ENCODE peak calls at places on chromosomes 12 and 14, in four cellular contexts. Z is fibroblast of mammary gland, T is H4, O is IMR-90. Y is an unnamed sample.

GRCh38 chr14:64953661-64954060 is 11.1 kb upstream of the GPX2 start:
- DNase-seq in T (no peak), O (no peak), Z (no peak), Y (no peak)

GRCh38 chr12:99746538-99746937 is 99.0 kb downstream of the GARIN6 start:
- DNase-seq in Z (no peak), T (no peak), O (no peak), Y (no peak)

GRCh38 chr12:17478908-17479673 is 610.9 kb downstream of the RERGL start:
- DNase-seq in T (no peak), Z (no peak), O (no peak), Y (no peak)

GRCh38 chr12:92503977-92504966 is 198.5 kb upstream of the PLEKHG7 start:
- DNase-seq in O (no peak), T (no peak), Z (no peak), Y (no peak)

GRCh38 chr14:70692210-70692609 is 50.5 kb downstream of the TTC9 start:
- DNase-seq in Z (no peak), O (no peak), T (no peak), Y (no peak)

GRCh38 chr14:67643671-67644070 is 24.0 kb downstream of the ARG2 start:
- DNase-seq in T (no peak), O (no peak), Z (no peak), Y (no peak)

GRCh38 chr12:75658286-75658685 is 146.9 kb upstream of the KRR1 start:
- DNase-seq in O (no peak), T (no peak), Z (no peak), Y (no peak)

GRCh38 chr12:93245543-93245942 is 132.2 kb upstream of the NUDT4 start:
- DNase-seq in Z (no peak), O (no peak), T (no peak), Y (no peak)

GRCh38 chr14:68890173-68890931 is 88.8 kb downstream of the ACTN1 start:
- DNase-seq in O (no peak), T (no peak), Z (no peak), Y (no peak)

GRCh38 chr14:60102389-60102788 is 10.7 kb downstream of the PCNX4 start:
- DNase-seq in Z (peak), T (no peak), O (peak), Y (peak)

GRCh38 chr12:34212651-34213050 is 190.4 kb downstream of the ALG10 start:
- DNase-seq in T (no peak), Z (no peak), O (no peak), Y (no peak)

GRCh38 chr14:101719708-101720107 is 41.8 kb upstream of the PPP2R5C start:
- DNase-seq in O (no peak), T (no peak), Z (no peak), Y (no peak)

GRCh38 chr14:71721791-71722190 is 210.4 kb upstream of the RGS6 start:
- DNase-seq in O (no peak), T (no peak), Z (no peak), Y (no peak)

GRCh38 chr12:95429172-95429510 is 44.8 kb upstream of the METAP2 start:
- DNase-seq in T (no peak), Z (no peak), O (no peak), Y (no peak)

GRCh38 chr14:101460986-101461750 is 100.1 kb upstream of the DIO3 start:
- DNase-seq in Z (no peak), T (no peak), O (no peak), Y (no peak)

GRCh38 chr12:24996102-24996797 is 47.3 kb upstream of the BCAT1 start:
- DNase-seq in T (no peak), Z (no peak), O (no peak), Y (no peak)

GRCh38 chr14:65574611-65575010 is 162.1 kb downstream of the FUT8 start:
- DNase-seq in Z (no peak), T (no peak), O (no peak), Y (no peak)

GRCh38 chr12:14871886-14872285 is 13.8 kb downstream of the MGP start:
- DNase-seq in T (no peak), O (no peak), Z (no peak), Y (no peak)

GRCh38 chr12:67925077-67925476 is 64.2 kb upstream of the IFNG-AS1 start:
- DNase-seq in O (no peak), Z (peak), T (peak), Y (peak)

GRCh38 chr14:102943979-102944378 is 21.5 kb downstream of the AMN start:
- DNase-seq in O (no peak), Z (no peak), T (no peak), Y (no peak)

Y was measured in EH.